ENCODE peak calls at places on chromosomes 11 and 22, in eight cellular contexts. Q is prostate gland, P is fibroblast of mammary gland, W is epithelial cell of esophagus, O is right lobe of liver, R is glutamatergic neuron, M is type B pancreatic cell, T is astrocyte of the spinal cord. A is an unnamed sample.

GRCh38 chr22:34243023-34243422 is 322.7 kb upstream of the LARGE1 start:
- DNase-seq in Q (no peak), P (no peak), W (no peak), O (no peak), R (no peak), M (no peak), T (no peak), A (no peak)

GRCh38 chr11:11577246-11577855 is 44.5 kb downstream of the GALNT18 start:
- DNase-seq in Q (no peak), P (peak), W (peak), O (no peak), R (no peak), M (peak), T (peak), A (no peak)

GRCh38 chr11:16365456-16366355 is 9.4 kb upstream of the SOX6 start:
- DNase-seq in Q (no peak), P (no peak), W (no peak), O (no peak), R (no peak), M (no peak), T (no peak), A (no peak)

GRCh38 chr11:128367573-128367972 is 219.8 kb downstream of the ETS1 start:
- DNase-seq in Q (no peak), P (no peak), W (no peak), O (no peak), R (no peak), M (no peak), T (no peak), A (no peak)

GRCh38 chr11:26473216-26474194 is 98.6 kb downstream of the MUC15 start:
- DNase-seq in Q (no peak), P (no peak), W (no peak), O (no peak), R (no peak), M (no peak), T (no peak), A (no peak)

GRCh38 chr11:34926101-34926830 is 9.8 kb downstream of the PDHX start:
- DNase-seq in Q (no peak), P (peak), W (peak), O (no peak), R (no peak), M (no peak), T (peak), A (no peak)

GRCh38 chr22:21699643-21700042 is 33.8 kb downstream of the PPIL2 start:
- DNase-seq in Q (no peak), P (no peak), W (no peak), O (no peak), R (no peak), M (no peak), T (no peak), A (no peak)

GRCh38 chr11:134752964-134753804 is 341.1 kb upstream of the B3GAT1 start:
- DNase-seq in Q (no peak), P (no peak), W (no peak), O (no peak), R (no peak), M (peak), T (no peak), A (no peak)

GRCh38 chr11:83120328-83120727 is 36.6 kb upstream of the PCF11 start:
- DNase-seq in Q (no peak), P (no peak), W (no peak), O (no peak), R (no peak), M (no peak), T (no peak), A (no peak)

GRCh38 chr22:44889233-44889878 is 120.4 kb downstream of the PHF21B start:
- DNase-seq in Q (no peak), P (no peak), W (no peak), O (peak), R (no peak), M (no peak), T (no peak), A (no peak)

GRCh38 chr22:41193829-41194228 is 11.3 kb upstream of the L3MBTL2 start:
- DNase-seq in Q (no peak), P (no peak), W (no peak), O (no peak), R (no peak), M (no peak), T (no peak), A (no peak)

GRCh38 chr11:134737563-134738510 is 325.8 kb upstream of the B3GAT1 start:
- DNase-seq in Q (no peak), P (no peak), W (no peak), O (no peak), R (no peak), M (no peak), T (no peak), A (no peak)

GRCh38 chr22:36303874-36304273 is 50.9 kb downstream of the APOL1 start:
- DNase-seq in Q (no peak), P (no peak), W (no peak), O (peak), R (no peak), M (no peak), T (no peak), A (no peak)

GRCh38 chr11:67406969-67407699 is 3.3 kb downstream of the TBC1D10C start:
- DNase-seq in Q (no peak), P (no peak), W (no peak), O (no peak), R (no peak), M (no peak), T (no peak), A (no peak)

GRCh38 chr11:65896009-65896999 is 3.9 kb downstream of the FOSL1 start:
- DNase-seq in Q (no peak), P (no peak), W (no peak), O (no peak), R (no peak), M (no peak), T (no peak), A (no peak)

GRCh38 chr11:66002648-66003225 is 434 bp downstream of the BANF1 start:
- DNase-seq in Q (peak), P (peak), W (peak), O (peak), R (no peak), M (no peak), T (peak), A (no peak)

GRCh38 chr11:26720003-26720402 is 1.9 kb downstream of the SLC5A12 start:
- DNase-seq in Q (no peak), P (no peak), W (peak), O (no peak), R (no peak), M (no peak), T (no peak), A (no peak)

GRCh38 chr11:64855596-64856304 is 11.3 kb upstream of the CDC42BPG start:
- DNase-seq in Q (no peak), P (no peak), W (no peak), O (no peak), R (no peak), M (no peak), T (no peak), A (no peak)

GRCh38 chr11:3109921-3110706 is 52.9 kb upstream of the CARS1 start:
- DNase-seq in Q (peak), P (peak), W (peak), O (peak), R (peak), M (no peak), T (no peak), A (peak)

GRCh38 chr11:74570266-74571061 is 21.9 kb upstream of the POLD3 start:
- DNase-seq in Q (peak), P (peak), W (peak), O (peak), R (peak), M (no peak), T (peak), A (no peak)

GRCh38 chr11:36213050-36213840 is 76.0 kb downstream of the COMMD9 start:
- DNase-seq in Q (no peak), P (no peak), W (no peak), O (no peak), R (peak), M (no peak), T (no peak), A (no peak)

GRCh38 chr11:18521123-18521522 is 5.6 kb downstream of the TSG101 start:
- DNase-seq in Q (no peak), P (no peak), W (no peak), O (no peak), R (no peak), M (no peak), T (no peak), A (no peak)

GRCh38 chr11:59025097-59025496 is 61.0 kb upstream of the GLYATL1B start:
- DNase-seq in Q (peak), P (no peak), W (no peak), O (peak), R (no peak), M (no peak), T (no peak), A (no peak)

GRCh38 chr11:120245434-120245833 is 5.5 kb downstream of the POU2F3 start:
- DNase-seq in Q (no peak), P (no peak), W (no peak), O (no peak), R (no peak), M (no peak), T (no peak), A (no peak)

GRCh38 chr22:44583076-44583760 is 85.2 kb upstream of the RTL6 start:
- DNase-seq in Q (no peak), P (peak), W (peak), O (peak), R (no peak), M (peak), T (no peak), A (no peak)

GRCh38 chr11:46298699-46299424 is 21.4 kb downstream of the CREB3L1 start:
- DNase-seq in Q (no peak), P (peak), W (peak), O (no peak), R (no peak), M (no peak), T (peak), A (no peak)

GRCh38 chr22:22720724-22721261 is 76.4 kb downstream of the GGTLC2 start:
- DNase-seq in Q (no peak), P (peak), W (peak), O (no peak), R (no peak), M (no peak), T (no peak), A (peak)

GRCh38 chr22:44211946-44212930 is 31.5 kb downstream of the PARVG start:
- DNase-seq in Q (no peak), P (peak), W (no peak), O (no peak), R (no peak), M (peak), T (no peak), A (no peak)

GRCh38 chr11:17845431-17845881 is 110.9 kb downstream of the KCNC1 start:
- DNase-seq in Q (no peak), P (peak), W (peak), O (no peak), R (no peak), M (no peak), T (peak), A (no peak)

GRCh38 chr11:110755961-110756360 is 43.7 kb upstream of the ARHGAP20 start:
- DNase-seq in Q (no peak), P (no peak), W (no peak), O (no peak), R (no peak), M (no peak), T (no peak), A (no peak)

GRCh38 chr11:61828379-61828628 is 204 bp downstream of the FADS2 start:
- DNase-seq in Q (no peak), P (no peak), W (no peak), O (no peak), R (no peak), M (no peak), T (no peak), A (no peak)

GRCh38 chr11:61826930-61827572 is 1.0 kb upstream of the FADS2 start:
- DNase-seq in Q (no peak), P (no peak), W (no peak), O (no peak), R (peak), M (no peak), T (no peak), A (no peak)

GRCh38 chr11:61828629-61829407 is 718 bp downstream of the FADS2 start:
- DNase-seq in Q (peak), P (peak), W (peak), O (peak), R (peak), M (no peak), T (peak), A (peak)

GRCh38 chr11:61829806-61830205 is 1.7 kb downstream of the FADS2 start:
- DNase-seq in Q (no peak), P (no peak), W (no peak), O (no peak), R (no peak), M (no peak), T (no peak), A (no peak)

GRCh38 chr11:61827573-61828378 is at the start of gene FADS2:
- DNase-seq in Q (peak), P (peak), W (peak), O (peak), R (peak), M (peak), T (peak), A (peak)
- TF ChIP-seq CTCF in Q (no peak), P (no peak), W (no peak), O (no peak), R (no peak), M (peak), T (no peak), A (no peak)

DNA sequence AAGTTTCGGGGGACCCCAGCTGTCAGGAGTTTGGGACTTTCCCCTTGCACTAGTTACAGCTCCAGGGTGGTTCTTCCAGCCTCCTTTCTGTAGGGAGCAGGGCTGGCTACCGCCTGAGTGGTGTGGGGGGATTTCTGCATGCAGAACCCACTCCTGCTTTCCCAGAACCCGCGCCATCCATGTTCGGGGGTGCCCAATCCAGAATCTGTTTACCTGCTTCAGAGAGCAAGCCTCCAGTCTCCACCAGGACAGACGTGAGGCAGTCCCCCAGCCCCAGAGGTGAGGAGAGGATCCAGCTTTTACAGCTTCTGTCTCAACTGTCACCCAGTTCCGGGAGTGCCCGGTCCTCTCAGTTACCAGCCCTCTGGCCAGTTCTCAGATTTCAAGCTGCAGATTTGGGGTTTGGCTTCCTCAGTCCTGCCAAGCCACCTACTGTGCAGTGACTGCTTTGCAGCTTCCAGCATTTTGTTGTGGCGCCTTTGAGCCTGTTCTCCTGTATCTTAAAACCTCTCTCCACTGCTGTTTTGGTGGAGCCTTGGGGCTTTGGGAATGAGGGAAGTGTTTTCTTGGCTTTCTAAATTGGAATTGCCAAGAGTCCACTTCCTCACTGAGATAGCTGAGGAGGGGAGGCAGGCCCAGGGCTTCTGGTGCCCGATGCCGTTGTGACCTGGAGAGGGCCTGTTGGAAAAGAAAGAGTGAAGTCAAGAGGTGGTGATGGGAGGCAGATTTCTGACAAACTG is 513.2 kb downstream of the TBC1D22A start:
- DNase-seq in Q (no peak), P (no peak), W (no peak), O (no peak), R (no peak), M (no peak), T (peak), A (no peak)
- TF ChIP-seq CTCF in Q (no peak), P (no peak), W (no peak), O (no peak), R (no peak), M (no peak), T (peak), A (no peak)

DNA sequence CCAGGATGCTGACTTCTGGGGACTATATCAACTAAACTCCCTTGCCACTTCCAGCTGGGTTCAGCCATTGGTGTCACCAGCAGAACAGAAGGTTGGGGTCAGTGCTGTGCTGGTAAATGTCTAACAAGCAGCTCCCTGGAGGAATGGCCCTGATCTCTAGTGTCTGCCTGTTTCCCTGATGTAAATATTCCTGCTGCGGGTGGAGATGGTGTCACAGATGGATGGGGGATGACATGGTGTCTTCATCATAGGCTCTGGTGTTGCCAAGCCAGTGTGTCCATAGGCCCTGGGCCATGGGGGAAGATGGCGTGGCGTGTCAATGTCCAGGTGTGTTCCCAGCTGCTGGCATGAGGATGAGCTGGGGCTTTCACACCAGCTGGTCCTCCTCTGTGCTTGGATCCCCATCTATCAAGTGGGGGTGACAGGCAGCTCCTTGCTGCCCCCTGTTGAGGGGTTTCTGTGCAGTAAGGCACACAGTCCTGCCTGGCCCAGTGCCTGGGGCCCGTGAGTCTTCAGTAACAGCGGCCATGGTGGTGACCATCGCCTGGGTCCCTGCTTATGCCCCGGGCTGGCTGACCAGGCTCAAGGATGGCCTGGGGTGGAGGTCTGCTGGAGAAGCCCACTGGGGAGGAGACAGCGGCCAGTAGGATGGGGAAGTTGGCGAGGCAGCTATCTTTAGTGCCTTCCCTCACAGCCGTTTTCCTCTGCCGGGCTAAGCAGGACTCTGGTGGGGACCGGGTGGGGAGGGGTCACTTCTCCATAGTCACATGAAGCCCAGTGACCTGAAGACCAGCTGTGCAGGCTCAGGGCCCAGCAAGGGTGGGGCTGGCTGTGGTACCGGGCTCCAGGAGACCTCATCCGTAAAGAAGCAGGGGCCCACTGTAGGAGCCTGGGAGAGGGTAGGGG is 12.7 kb downstream of the RPL3 start:
- DNase-seq in Q (no peak), P (no peak), W (peak), O (no peak), R (no peak), M (no peak), T (no peak), A (no peak)
- TF ChIP-seq CTCF in Q (no peak), P (peak), W (peak), O (peak), R (no peak), M (peak), T (peak), A (no peak)

GRCh38 chr22:46299101-46299500 is 2.4 kb downstream of the GTSE1 start:
- DNase-seq in Q (no peak), P (no peak), W (no peak), O (no peak), R (no peak), M (no peak), T (no peak), A (no peak)

GRCh38 chr22:46295277-46295971 is 1.2 kb upstream of the GTSE1 start:
- DNase-seq in Q (no peak), P (no peak), W (no peak), O (no peak), R (no peak), M (no peak), T (no peak), A (no peak)

GRCh38 chr22:46297151-46297819 is 615 bp downstream of the GTSE1 start:
- DNase-seq in Q (no peak), P (peak), W (peak), O (no peak), R (peak), M (no peak), T (peak), A (no peak)

GRCh38 chr22:46294784-46295183 is 1.9 kb upstream of the GTSE1 start:
- DNase-seq in Q (no peak), P (no peak), W (no peak), O (no peak), R (no peak), M (no peak), T (no peak), A (no peak)

DNA sequence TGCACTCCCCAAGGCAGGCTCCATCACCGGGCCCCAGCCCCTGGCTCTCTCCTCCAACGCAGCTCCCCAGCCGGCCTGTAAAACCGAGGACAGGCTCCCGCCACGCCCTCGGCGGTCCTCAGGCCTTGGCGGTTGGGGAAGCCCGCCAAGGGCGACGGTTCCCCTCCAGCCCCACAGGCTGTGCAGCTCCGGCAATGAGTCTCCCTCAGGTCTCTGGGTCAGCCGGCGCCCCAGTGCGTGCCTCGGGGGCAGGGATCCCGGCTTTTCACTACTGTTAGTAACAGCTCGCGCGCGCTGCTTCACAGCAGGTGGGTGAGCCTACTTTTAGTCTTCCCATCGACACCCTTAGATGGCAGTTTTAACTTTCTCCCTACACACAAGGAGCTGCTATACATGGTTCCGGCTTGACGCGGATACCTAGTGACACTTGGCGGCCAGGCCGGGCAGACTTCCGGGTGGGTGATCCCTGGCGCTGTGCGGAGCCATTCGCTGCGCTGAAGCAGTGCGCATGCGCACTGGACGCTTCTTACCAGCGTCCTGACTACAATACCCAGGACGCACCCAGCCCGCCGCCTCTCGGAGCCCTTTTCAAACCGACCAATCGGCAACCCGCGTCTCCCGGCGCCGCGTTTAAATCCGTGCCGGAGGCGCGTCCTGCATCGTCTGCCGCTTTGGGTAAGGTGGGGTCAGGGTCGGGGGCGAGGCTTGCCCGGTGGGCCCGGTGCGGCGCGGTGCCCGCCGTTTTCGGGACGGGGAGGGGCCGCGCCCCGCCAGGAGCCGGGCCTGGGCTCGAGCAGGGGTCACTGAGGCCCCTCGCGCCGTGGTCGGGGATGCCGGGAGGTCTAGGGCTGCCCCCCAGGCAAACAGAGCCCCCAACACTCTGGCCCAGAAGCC is at the start of gene GTSE1:
- DNase-seq in Q (peak), P (peak), W (peak), O (peak), R (peak), M (peak), T (peak), A (peak)
- TF ChIP-seq CTCF in Q (peak), P (no peak), W (peak), O (no peak), R (no peak), M (no peak), T (no peak), A (no peak)

GRCh38 chr11:44176541-44177213 is 81.2 kb downstream of the EXT2 start:
- DNase-seq in Q (no peak), P (no peak), W (no peak), O (no peak), R (no peak), M (no peak), T (no peak), A (no peak)

GRCh38 chr11:44177905-44178304 is 82.4 kb downstream of the EXT2 start:
- DNase-seq in Q (no peak), P (no peak), W (no peak), O (no peak), R (no peak), M (no peak), T (no peak), A (no peak)

GRCh38 chr11:44179173-44179572 is 83.7 kb downstream of the EXT2 start:
- DNase-seq in Q (no peak), P (peak), W (no peak), O (no peak), R (no peak), M (no peak), T (peak), A (no peak)

GRCh38 chr11:44180107-44180506 is 84.6 kb downstream of the EXT2 start:
- DNase-seq in Q (no peak), P (no peak), W (no peak), O (no peak), R (no peak), M (no peak), T (no peak), A (no peak)

GRCh38 chr11:44178381-44178780 is 82.9 kb downstream of the EXT2 start:
- DNase-seq in Q (no peak), P (peak), W (no peak), O (no peak), R (no peak), M (no peak), T (peak), A (no peak)
- TF ChIP-seq CTCF in Q (no peak), P (no peak), W (no peak), O (no peak), R (no peak), M (no peak), T (no peak), A (no peak)